ENCODE peak calls at places on chromosome 2, in five cellular contexts. One of them, this sample, is unnamed.

GRCh38 chr2:201127570-201127969 is 11.6 kb downstream of the CFLAR start:
- DNase-seq in naive thymus-derived CD4-positive, alpha-beta T cell: no peak
- DNase-seq in HTR-8/SVneo: no peak
- DNase-seq in NCI-H1105: no peak
- DNase-seq in posterior cingulate gyrus: peak; percentile 32
- DNase-seq in this sample: no peak

GRCh38 chr2:218217366-218218309 is 649 bp downstream of the ARPC2 start:
- DNase-seq in naive thymus-derived CD4-positive, alpha-beta T cell: peak; percentile 57
- DNase-seq in posterior cingulate gyrus: peak; percentile 24
- DNase-seq in HTR-8/SVneo: peak; percentile 39
- DNase-seq in NCI-H1105: no peak
- DNase-seq in this sample: peak; percentile 39

GRCh38 chr2:207352978-207353377 is 176.8 kb upstream of the CREB1 start:
- DNase-seq in HTR-8/SVneo: no peak
- DNase-seq in naive thymus-derived CD4-positive, alpha-beta T cell: peak; percentile 37
- DNase-seq in posterior cingulate gyrus: peak; percentile 34
- DNase-seq in NCI-H1105: no peak
- DNase-seq in this sample: no peak

GRCh38 chr2:127080226-127080940 is 26.6 kb downstream of the BIN1 start:
- DNase-seq in HTR-8/SVneo: no peak
- DNase-seq in naive thymus-derived CD4-positive, alpha-beta T cell: peak; percentile 34
- DNase-seq in NCI-H1105: no peak
- DNase-seq in posterior cingulate gyrus: no peak
- DNase-seq in this sample: no peak

GRCh38 chr2:13581471-13581870 is 864.7 kb downstream of the TRIB2 start:
- DNase-seq in posterior cingulate gyrus: no peak
- DNase-seq in NCI-H1105: no peak
- DNase-seq in naive thymus-derived CD4-positive, alpha-beta T cell: no peak
- DNase-seq in HTR-8/SVneo: no peak
- DNase-seq in this sample: no peak

GRCh38 chr2:102301867-102302362 is 9.4 kb upstream of the IL1RL1 start:
- DNase-seq in NCI-H1105: no peak
- DNase-seq in posterior cingulate gyrus: no peak
- DNase-seq in HTR-8/SVneo: no peak
- DNase-seq in naive thymus-derived CD4-positive, alpha-beta T cell: peak; percentile 33
- DNase-seq in this sample: no peak

GRCh38 chr2:156649596-156649995 is 213.4 kb downstream of the GPD2 start:
- DNase-seq in posterior cingulate gyrus: no peak
- DNase-seq in HTR-8/SVneo: no peak
- DNase-seq in naive thymus-derived CD4-positive, alpha-beta T cell: no peak
- DNase-seq in NCI-H1105: no peak
- DNase-seq in this sample: no peak

GRCh38 chr2:104430892-104431291 is 423.0 kb upstream of the POU3F3 start:
- DNase-seq in naive thymus-derived CD4-positive, alpha-beta T cell: no peak
- DNase-seq in NCI-H1105: no peak
- DNase-seq in HTR-8/SVneo: no peak
- DNase-seq in posterior cingulate gyrus: no peak
- DNase-seq in this sample: no peak

GRCh38 chr2:33292981-33293586 is 183.4 kb upstream of the RASGRP3 start:
- DNase-seq in posterior cingulate gyrus: no peak
- DNase-seq in naive thymus-derived CD4-positive, alpha-beta T cell: no peak
- DNase-seq in NCI-H1105: no peak
- DNase-seq in HTR-8/SVneo: no peak
- DNase-seq in this sample: no peak

GRCh38 chr2:1627628-1628371 is 116.5 kb downstream of the PXDN start:
- DNase-seq in HTR-8/SVneo: no peak
- DNase-seq in posterior cingulate gyrus: no peak
- DNase-seq in NCI-H1105: no peak
- DNase-seq in naive thymus-derived CD4-positive, alpha-beta T cell: no peak
- DNase-seq in this sample: no peak

GRCh38 chr2:3526871-3527270 is 7.5 kb upstream of the ADI1 start:
- DNase-seq in NCI-H1105: no peak
- DNase-seq in posterior cingulate gyrus: no peak
- DNase-seq in HTR-8/SVneo: no peak
- DNase-seq in naive thymus-derived CD4-positive, alpha-beta T cell: no peak
- DNase-seq in this sample: no peak

GRCh38 chr2:143574069-143574468 is 444.9 kb downstream of the ARHGAP15 start:
- DNase-seq in HTR-8/SVneo: no peak
- DNase-seq in posterior cingulate gyrus: no peak
- DNase-seq in NCI-H1105: no peak
- DNase-seq in naive thymus-derived CD4-positive, alpha-beta T cell: no peak
- DNase-seq in this sample: no peak

GRCh38 chr2:62114564-62114963 is 81.4 kb upstream of the B3GNT2 start:
- DNase-seq in NCI-H1105: no peak
- DNase-seq in naive thymus-derived CD4-positive, alpha-beta T cell: no peak
- DNase-seq in posterior cingulate gyrus: no peak
- DNase-seq in HTR-8/SVneo: no peak
- DNase-seq in this sample: no peak

GRCh38 chr2:30666307-30666874 is 140.9 kb downstream of the CAPN13 start:
- DNase-seq in HTR-8/SVneo: peak; percentile 45
- DNase-seq in naive thymus-derived CD4-positive, alpha-beta T cell: no peak
- DNase-seq in NCI-H1105: no peak
- DNase-seq in posterior cingulate gyrus: no peak
- DNase-seq in this sample: no peak

GRCh38 chr2:145159676-145160075 is 639.8 kb upstream of the ZEB2 start:
- DNase-seq in posterior cingulate gyrus: no peak
- DNase-seq in NCI-H1105: no peak
- DNase-seq in HTR-8/SVneo: no peak
- DNase-seq in naive thymus-derived CD4-positive, alpha-beta T cell: no peak
- DNase-seq in this sample: no peak

GRCh38 chr2:40642261-40642660 is 190.4 kb upstream of the SLC8A1 start:
- DNase-seq in posterior cingulate gyrus: no peak
- DNase-seq in NCI-H1105: peak; percentile 36
- DNase-seq in HTR-8/SVneo: no peak
- DNase-seq in naive thymus-derived CD4-positive, alpha-beta T cell: no peak
- DNase-seq in this sample: no peak

GRCh38 chr2:202831241-202831997 is 40.1 kb downstream of the ICA1L start:
- DNase-seq in posterior cingulate gyrus: peak; percentile 25
- DNase-seq in HTR-8/SVneo: peak; percentile 73
- DNase-seq in naive thymus-derived CD4-positive, alpha-beta T cell: peak; percentile 56
- DNase-seq in NCI-H1105: no peak
- DNase-seq in this sample: peak; percentile 47

GRCh38 chr2:221153226-221153625 is 418.9 kb downstream of the EPHA4 start:
- DNase-seq in posterior cingulate gyrus: no peak
- DNase-seq in NCI-H1105: peak; percentile 83
- DNase-seq in HTR-8/SVneo: no peak
- DNase-seq in naive thymus-derived CD4-positive, alpha-beta T cell: no peak
- DNase-seq in this sample: no peak

GRCh38 chr2:58131191-58132011 is 84.8 kb downstream of the VRK2 start:
- DNase-seq in HTR-8/SVneo: no peak
- DNase-seq in posterior cingulate gyrus: no peak
- DNase-seq in naive thymus-derived CD4-positive, alpha-beta T cell: no peak
- DNase-seq in NCI-H1105: no peak
- DNase-seq in this sample: no peak